ENCODE peak calls at places on chromosomes 13 and 19, in six cellular contexts. N is breast epithelium, B is PC-3, R is lower leg skin, W is psoas muscle, X is fibroblast of lung. D is an unnamed sample.

GRCh38 chr13:66329988-66330429 is 900.1 kb downstream of the PCDH9 start:
- DNase-seq in N (no peak), B (no peak), R (no peak), W (no peak), X (peak; percentile 22), D (peak; percentile 59)

GRCh38 chr19:19185853-19186728 is 5.9 kb downstream of the BORCS8 start:
- DNase-seq in N (no peak), B (peak; percentile 57), R (no peak), W (no peak), X (peak; percentile 18), D (peak; percentile 62)

GRCh38 chr13:97414392-97414791 is 19.6 kb upstream of the RAP2A start:
- DNase-seq in N (no peak), B (no peak), R (no peak), W (no peak), X (no peak), D (no peak)

GRCh38 chr19:17948474-17948966 is 15.7 kb downstream of the CCDC124 start:
- DNase-seq in N (no peak), B (no peak), R (no peak), W (no peak), X (no peak), D (no peak)

GRCh38 chr13:108508263-108508662 is 121.1 kb upstream of the MYO16 start:
- DNase-seq in N (no peak), B (peak; percentile 15), R (no peak), W (no peak), X (peak; percentile 23), D (no peak)

GRCh38 chr19:35037716-35038622 is 3.6 kb upstream of the HPN start:
- DNase-seq in N (no peak), B (no peak), R (no peak), W (peak; percentile 45), X (no peak), D (peak; percentile 69)

GRCh38 chr19:10292206-10292788 is 2.5 kb downstream of the ICAM5 start:
- DNase-seq in N (peak; percentile 92), B (peak; percentile 83), R (peak; percentile 96), W (peak; percentile 74), X (no peak), D (peak; percentile 84)

GRCh38 chr13:96958286-96958891 is 35.9 kb downstream of the OXGR1 start:
- DNase-seq in N (no peak), B (peak; percentile 60), R (no peak), W (no peak), X (peak; percentile 8), D (peak; percentile 61)

GRCh38 chr19:10501971-10502523 is 1.1 kb downstream of the KEAP1 start:
- DNase-seq in N (peak; percentile 76), B (peak; percentile 67), R (peak; percentile 92), W (peak; percentile 83), X (peak; percentile 37), D (peak; percentile 73)

GRCh38 chr19:38736413-38737280 is 7.6 kb downstream of the CAPN12 start:
- DNase-seq in N (peak; percentile 75), B (peak; percentile 65), R (no peak), W (no peak), X (peak; percentile 45), D (peak; percentile 58)

DNA sequence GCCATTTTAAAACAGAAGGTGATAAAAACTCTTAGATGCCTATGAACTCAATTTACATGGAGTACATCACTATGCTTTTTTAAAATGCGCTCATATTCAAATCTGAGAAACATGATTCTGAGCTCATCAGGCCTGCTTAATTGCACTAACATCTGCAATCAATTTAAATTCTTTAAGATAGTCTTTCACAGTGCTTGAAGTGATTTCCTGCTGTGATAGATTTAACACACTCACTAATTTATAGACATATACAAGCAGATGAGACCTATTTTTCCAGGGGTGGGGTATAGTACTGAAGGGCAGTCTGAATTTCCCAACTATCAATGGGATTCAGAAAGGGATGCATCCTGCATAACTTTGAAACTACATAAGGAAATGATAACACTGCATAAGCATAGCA is 82.9 kb downstream of the DIAPH3 start:
- DNase-seq in N (no peak), B (no peak), R (no peak), W (no peak), X (no peak), D (peak; percentile 5)
- H3K4me3 ChIP-seq in N (no peak overlapping the region), B (no peak overlapping the region), R (no peak overlapping the region), W (no peak overlapping the region), X (no peak overlapping the region), D (no peak overlapping the region)

GRCh38 chr19:55156202-55157063 is 1.1 kb downstream of the TNNI3 start:
- DNase-seq in N (no peak), B (peak; percentile 78), R (peak; percentile 88), W (peak; percentile 57), X (peak; percentile 25), D (peak; percentile 53)
- H3K4me3 ChIP-seq in N (peak overlapping the region; percentile 52), B (peak overlapping the region; percentile 68), R (no peak overlapping the region), W (peak overlapping the region; percentile 59), X (no peak overlapping the region), D (no peak overlapping the region)

DNA sequence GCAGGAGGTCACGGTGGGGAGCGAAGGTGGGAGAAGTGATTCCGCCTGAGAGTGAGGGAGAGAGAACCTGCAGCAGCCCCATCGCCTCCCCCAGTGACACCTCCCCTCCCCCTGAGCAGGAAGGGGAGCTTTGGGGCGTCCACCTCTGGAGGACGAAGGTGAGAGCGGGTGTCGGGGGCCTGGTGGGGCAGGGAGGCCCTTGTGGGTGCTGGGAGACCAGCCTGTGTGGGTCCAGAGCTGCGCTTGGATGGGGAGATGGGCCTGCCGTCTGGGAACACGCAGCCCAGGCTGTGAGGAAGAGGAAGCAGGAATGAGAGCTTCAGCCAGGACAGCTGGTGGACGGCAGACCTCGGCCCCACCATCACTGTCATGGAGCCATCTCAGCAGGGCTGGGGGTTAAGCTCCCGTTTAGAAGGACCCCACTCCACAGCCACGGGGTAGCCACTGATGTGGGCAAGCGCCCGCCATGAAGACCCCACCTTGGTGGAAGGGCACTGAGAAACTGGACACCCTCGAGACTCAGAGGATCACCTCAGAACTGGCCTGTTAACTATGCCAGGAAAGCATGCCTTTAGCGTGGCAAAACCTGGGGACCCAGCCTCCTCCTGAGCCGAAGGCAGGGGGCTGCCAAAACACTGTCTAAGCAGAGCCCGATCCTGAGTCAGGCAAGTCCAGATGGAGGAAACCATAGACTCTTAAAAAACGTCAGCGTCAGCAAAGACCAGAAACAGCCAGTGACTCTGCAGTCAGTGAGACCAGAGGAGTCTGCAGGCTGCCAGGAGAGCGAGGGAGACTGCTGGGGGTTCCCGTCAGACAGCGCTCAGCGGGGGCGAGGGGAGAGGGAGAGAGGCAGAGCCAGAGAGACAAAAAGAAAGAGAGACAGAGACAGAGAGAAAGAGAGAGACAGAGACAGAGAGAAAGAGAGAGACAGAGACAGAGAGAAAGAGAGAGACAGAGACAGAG is 6.4 kb upstream of the PROZ start:
- DNase-seq in N (no peak), B (peak; percentile 3), R (peak; percentile 86), W (peak; percentile 41), X (peak; percentile 69), D (peak; percentile 79)
- H3K4me3 ChIP-seq in N (peak overlapping the region; percentile 81), B (peak overlapping the region; percentile 60), R (no peak overlapping the region), W (peak overlapping the region; percentile 68), X (no peak overlapping the region), D (peak overlapping the region; percentile 24)

DNA sequence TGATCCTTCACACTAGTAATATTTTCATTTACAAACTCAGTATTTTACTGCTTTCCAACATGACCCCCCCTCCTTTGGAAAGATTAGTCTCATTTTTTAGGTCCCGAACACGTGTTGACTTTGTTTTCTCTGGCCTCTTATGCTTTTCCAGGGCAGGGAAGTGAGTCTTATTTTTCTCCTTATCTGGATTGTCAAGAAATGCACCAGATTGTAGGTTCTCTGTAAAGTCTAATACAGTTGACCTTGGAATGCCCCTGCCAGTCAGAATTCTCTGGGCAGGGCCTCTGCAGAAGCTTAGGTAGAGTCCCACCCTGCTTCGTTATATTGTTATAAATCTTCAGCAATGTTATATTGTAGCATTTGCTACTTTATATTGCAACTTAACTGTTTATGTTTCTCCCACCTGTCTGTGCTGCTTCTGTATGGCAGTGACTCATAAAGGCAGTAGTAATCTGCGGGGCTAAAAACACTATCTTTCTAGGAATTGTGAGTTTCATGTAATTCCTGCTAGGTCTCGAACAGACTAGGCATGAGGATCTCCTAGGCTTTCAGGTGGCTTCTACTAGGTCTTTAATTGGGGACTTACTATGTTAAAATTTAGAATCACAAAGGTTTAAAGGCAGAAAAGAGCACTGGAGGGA is 2.0 kb downstream of the TDRD3 start:
- DNase-seq in N (no peak), B (no peak), R (no peak), W (no peak), X (peak; percentile 22), D (no peak)
- H3K4me3 ChIP-seq in N (peak overlapping the region; percentile 88), B (peak overlapping the region; percentile 89), R (no peak overlapping the region), W (peak overlapping the region; percentile 72), X (peak overlapping the region; percentile 83), D (peak overlapping the region; percentile 76)

GRCh38 chr19:1167687-1168561 is 6.1 kb downstream of the SBNO2 start:
- DNase-seq in N (no peak), B (peak; percentile 67), R (peak; percentile 85), W (no peak), X (no peak), D (no peak)

GRCh38 chr19:1166872-1167573 is 7.0 kb downstream of the SBNO2 start:
- DNase-seq in N (peak; percentile 61), B (peak; percentile 28), R (peak; percentile 86), W (no peak), X (no peak), D (no peak)

GRCh38 chr19:1168877-1169791 is 4.9 kb downstream of the SBNO2 start:
- DNase-seq in N (no peak), B (peak; percentile 83), R (peak; percentile 89), W (peak; percentile 75), X (peak; percentile 75), D (peak; percentile 93)

GRCh38 chr19:1169921-1170885 is 3.9 kb downstream of the SBNO2 start:
- DNase-seq in N (peak; percentile 76), B (peak; percentile 87), R (no peak), W (peak; percentile 81), X (peak; percentile 70), D (peak; percentile 67)

DNA sequence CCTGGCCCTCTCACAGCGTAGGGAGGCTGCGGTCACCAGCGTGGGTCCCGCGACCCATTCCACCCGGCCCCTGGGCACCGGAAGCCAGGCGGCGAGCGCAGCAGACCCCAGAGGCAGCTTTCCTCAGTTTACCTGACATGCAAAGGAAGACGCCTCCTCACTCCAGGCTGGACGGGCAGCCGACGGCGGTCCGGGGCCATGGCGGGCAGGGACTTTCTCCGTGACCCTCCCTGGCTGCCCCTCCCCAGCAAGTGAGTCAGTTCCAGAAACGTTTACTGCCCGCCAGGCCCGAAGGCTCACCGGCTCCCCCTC is 5.5 kb downstream of the SBNO2 start:
- DNase-seq in N (no peak), B (no peak), R (no peak), W (no peak), X (no peak), D (no peak)
- H3K4me3 ChIP-seq in N (peak overlapping the region; percentile 91), B (peak overlapping the region; percentile 82), R (no peak overlapping the region), W (peak overlapping the region; percentile 38), X (peak overlapping the region; percentile 59), D (no peak overlapping the region)

GRCh38 chr13:36297259-36297599 is 385 bp downstream of the CCDC169 start:
- DNase-seq in N (no peak), B (peak; percentile 15), R (no peak), W (no peak), X (peak; percentile 50), D (no peak)
- H3K4me3 ChIP-seq in N (peak overlapping the region; percentile 74), B (peak overlapping the region; percentile 72), R (peak overlapping the region; percentile 32), W (peak overlapping the region; percentile 79), X (peak overlapping the region; percentile 83), D (peak overlapping the region; percentile 76)

GRCh38 chr19:58440556-58440955 is 603 bp upstream of the ZNF132 start:
- DNase-seq in N (no peak), B (no peak), R (no peak), W (no peak), X (no peak), D (no peak)
- H3K4me3 ChIP-seq in N (peak overlapping the region; percentile 92), B (no peak overlapping the region), R (peak overlapping the region; percentile 44), W (peak overlapping the region; percentile 81), X (peak overlapping the region; percentile 67), D (peak overlapping the region; percentile 85)